ENCODE peak calls at places on chromosomes 12 and 14, in six cellular contexts. One of them, this sample, is unnamed.
A peak's percentile ranks its signal among the peaks of the same experiment; 100 is the strongest.

GRCh38 chr12:132453361-132454133 is 36.4 kb upstream of the FBRSL1 start:
- DNase-seq in mesenchymal stem cell: no peak
- DNase-seq in neuronal stem cell: no peak
- DNase-seq in H1: no peak
- DNase-seq in IMR-90: peak; percentile 44
- DNase-seq in mesendoderm: peak; percentile 43
- DNase-seq in this sample: no peak

GRCh38 chr12:57521475-57522018 is 1.1 kb upstream of the MBD6 start:
- DNase-seq in mesenchymal stem cell: peak; percentile 80
- DNase-seq in neuronal stem cell: peak; percentile 57
- DNase-seq in H1: no peak
- DNase-seq in IMR-90: peak; percentile 61
- DNase-seq in mesendoderm: peak; percentile 85
- DNase-seq in this sample: peak; percentile 82

GRCh38 chr12:9669534-9669933 is at the start of gene CLEC2D:
- DNase-seq in mesenchymal stem cell: no peak
- DNase-seq in neuronal stem cell: no peak
- DNase-seq in H1: no peak
- DNase-seq in IMR-90: no peak
- DNase-seq in mesendoderm: no peak
- DNase-seq in this sample: no peak

GRCh38 chr12:66594688-66595087 is 84.2 kb downstream of the GRIP1 start:
- DNase-seq in mesenchymal stem cell: no peak
- DNase-seq in neuronal stem cell: no peak
- DNase-seq in H1: no peak
- DNase-seq in IMR-90: no peak
- DNase-seq in mesendoderm: no peak
- DNase-seq in this sample: no peak

GRCh38 chr12:120132437-120132836 is 15.9 kb upstream of the RAB35 start:
- DNase-seq in mesenchymal stem cell: no peak
- DNase-seq in neuronal stem cell: no peak
- DNase-seq in H1: no peak
- DNase-seq in IMR-90: no peak
- DNase-seq in mesendoderm: no peak
- DNase-seq in this sample: no peak

GRCh38 chr12:27003421-27004311 is 10.5 kb downstream of the TM7SF3 start:
- DNase-seq in mesenchymal stem cell: no peak
- DNase-seq in neuronal stem cell: no peak
- DNase-seq in H1: no peak
- DNase-seq in IMR-90: no peak
- DNase-seq in mesendoderm: no peak
- DNase-seq in this sample: no peak

GRCh38 chr12:65779091-65779642 is 45.1 kb upstream of the HMGA2 start:
- DNase-seq in mesenchymal stem cell: peak; percentile 34
- DNase-seq in neuronal stem cell: peak; percentile 12
- DNase-seq in H1: no peak
- DNase-seq in IMR-90: peak; percentile 61
- DNase-seq in mesendoderm: peak; percentile 88
- DNase-seq in this sample: no peak

GRCh38 chr14:66359500-66359899 is 126.7 kb upstream of the CCDC196 start:
- DNase-seq in mesenchymal stem cell: peak; percentile 62
- DNase-seq in neuronal stem cell: peak; percentile 66
- DNase-seq in H1: no peak
- DNase-seq in IMR-90: peak; percentile 64
- DNase-seq in mesendoderm: peak; percentile 75
- DNase-seq in this sample: no peak

GRCh38 chr12:103841690-103842584 is 903 bp upstream of the NT5DC3 start:
- DNase-seq in mesenchymal stem cell: peak; percentile 85
- DNase-seq in neuronal stem cell: peak; percentile 44
- DNase-seq in H1: peak; percentile 7
- DNase-seq in IMR-90: peak; percentile 76
- DNase-seq in mesendoderm: peak; percentile 79
- DNase-seq in this sample: peak; percentile 90

GRCh38 chr12:132414634-132415340 is 75.2 kb upstream of the FBRSL1 start:
- DNase-seq in mesenchymal stem cell: peak; percentile 60
- DNase-seq in neuronal stem cell: peak; percentile 75
- DNase-seq in H1: no peak
- DNase-seq in IMR-90: peak; percentile 59
- DNase-seq in mesendoderm: peak; percentile 74
- DNase-seq in this sample: peak; percentile 89

GRCh38 chr14:20441466-20441865 is 5.5 kb upstream of the KLHL33 start:
- DNase-seq in mesenchymal stem cell: no peak
- DNase-seq in neuronal stem cell: no peak
- DNase-seq in H1: no peak
- DNase-seq in IMR-90: no peak
- DNase-seq in mesendoderm: no peak
- DNase-seq in this sample: no peak

GRCh38 chr12:21634245-21634644 is 23.4 kb downstream of the LDHB start:
- DNase-seq in mesenchymal stem cell: no peak
- DNase-seq in neuronal stem cell: no peak
- DNase-seq in H1: no peak
- DNase-seq in IMR-90: no peak
- DNase-seq in mesendoderm: no peak
- DNase-seq in this sample: no peak

GRCh38 chr12:25155031-25155576 is 39.9 kb downstream of the DNAI7 start:
- DNase-seq in mesenchymal stem cell: peak; percentile 59
- DNase-seq in neuronal stem cell: peak; percentile 6
- DNase-seq in H1: no peak
- DNase-seq in IMR-90: peak; percentile 87
- DNase-seq in mesendoderm: peak; percentile 34
- DNase-seq in this sample: no peak

GRCh38 chr14:99734406-99735051 is 50.4 kb downstream of the CYP46A1 start:
- DNase-seq in mesenchymal stem cell: no peak
- DNase-seq in neuronal stem cell: no peak
- DNase-seq in H1: no peak
- DNase-seq in IMR-90: no peak
- DNase-seq in mesendoderm: no peak
- DNase-seq in this sample: peak; percentile 27

GRCh38 chr12:1936406-1937320 is 18.2 kb upstream of the CACNA2D4 start:
- DNase-seq in mesenchymal stem cell: peak; percentile 38
- DNase-seq in neuronal stem cell: no peak
- DNase-seq in H1: no peak
- DNase-seq in IMR-90: peak; percentile 82
- DNase-seq in mesendoderm: no peak
- DNase-seq in this sample: peak; percentile 22

GRCh38 chr12:106981781-106982180 is 5.2 kb downstream of the MTERF2 start:
- DNase-seq in mesenchymal stem cell: no peak
- DNase-seq in neuronal stem cell: no peak
- DNase-seq in H1: no peak
- DNase-seq in IMR-90: peak; percentile 34
- DNase-seq in mesendoderm: no peak
- DNase-seq in this sample: no peak

GRCh38 chr14:69259531-69260245 is at the start of gene GALNT16:
- DNase-seq in mesenchymal stem cell: peak; percentile 51
- DNase-seq in neuronal stem cell: peak; percentile 54
- DNase-seq in H1: no peak
- DNase-seq in IMR-90: peak; percentile 12
- DNase-seq in mesendoderm: peak; percentile 66
- DNase-seq in this sample: peak; percentile 67

GRCh38 chr12:4274396-4274959 is 916 bp downstream of the CCND2 start:
- DNase-seq in mesenchymal stem cell: peak; percentile 19
- DNase-seq in neuronal stem cell: no peak
- DNase-seq in H1: no peak
- DNase-seq in IMR-90: no peak
- DNase-seq in mesendoderm: no peak
- DNase-seq in this sample: peak; percentile 40

GRCh38 chr12:27549231-27549800 is 25.3 kb downstream of the PPFIBP1 start:
- DNase-seq in mesenchymal stem cell: peak; percentile 80
- DNase-seq in neuronal stem cell: no peak
- DNase-seq in H1: no peak
- DNase-seq in IMR-90: peak; percentile 87
- DNase-seq in mesendoderm: no peak
- DNase-seq in this sample: no peak

GRCh38 chr14:63673882-63674497 is 32.3 kb upstream of the WDR89 start:
- DNase-seq in mesenchymal stem cell: no peak
- DNase-seq in neuronal stem cell: no peak
- DNase-seq in H1: no peak
- DNase-seq in IMR-90: no peak
- DNase-seq in mesendoderm: peak; percentile 28
- DNase-seq in this sample: no peak

GRCh38 chr12:69908208-69908607 is 83.2 kb downstream of the MYRFL start:
- DNase-seq in mesenchymal stem cell: peak; percentile 48
- DNase-seq in neuronal stem cell: no peak
- DNase-seq in H1: no peak
- DNase-seq in IMR-90: no peak
- DNase-seq in mesendoderm: no peak
- DNase-seq in this sample: no peak

GRCh38 chr12:88305491-88305890 is 163.4 kb downstream of the TMTC3 start:
- DNase-seq in mesenchymal stem cell: no peak
- DNase-seq in neuronal stem cell: no peak
- DNase-seq in H1: no peak
- DNase-seq in IMR-90: no peak
- DNase-seq in mesendoderm: no peak
- DNase-seq in this sample: no peak

GRCh38 chr12:119668315-119668651 is 350 bp downstream of the PRKAB1 start:
- DNase-seq in mesenchymal stem cell: no peak
- DNase-seq in neuronal stem cell: no peak
- DNase-seq in H1: no peak
- DNase-seq in IMR-90: peak; percentile 8
- DNase-seq in mesendoderm: no peak
- DNase-seq in this sample: no peak

GRCh38 chr12:52210186-52210924 is 18.5 kb upstream of the KRT80 start:
- DNase-seq in mesenchymal stem cell: peak; percentile 60
- DNase-seq in neuronal stem cell: no peak
- DNase-seq in H1: no peak
- DNase-seq in IMR-90: peak; percentile 56
- DNase-seq in mesendoderm: no peak
- DNase-seq in this sample: no peak

GRCh38 chr12:59046763-59047534 is 126.6 kb upstream of the LRIG3 start:
- DNase-seq in mesenchymal stem cell: no peak
- DNase-seq in neuronal stem cell: no peak
- DNase-seq in H1: no peak
- DNase-seq in IMR-90: no peak
- DNase-seq in mesendoderm: no peak
- DNase-seq in this sample: no peak

DNA sequence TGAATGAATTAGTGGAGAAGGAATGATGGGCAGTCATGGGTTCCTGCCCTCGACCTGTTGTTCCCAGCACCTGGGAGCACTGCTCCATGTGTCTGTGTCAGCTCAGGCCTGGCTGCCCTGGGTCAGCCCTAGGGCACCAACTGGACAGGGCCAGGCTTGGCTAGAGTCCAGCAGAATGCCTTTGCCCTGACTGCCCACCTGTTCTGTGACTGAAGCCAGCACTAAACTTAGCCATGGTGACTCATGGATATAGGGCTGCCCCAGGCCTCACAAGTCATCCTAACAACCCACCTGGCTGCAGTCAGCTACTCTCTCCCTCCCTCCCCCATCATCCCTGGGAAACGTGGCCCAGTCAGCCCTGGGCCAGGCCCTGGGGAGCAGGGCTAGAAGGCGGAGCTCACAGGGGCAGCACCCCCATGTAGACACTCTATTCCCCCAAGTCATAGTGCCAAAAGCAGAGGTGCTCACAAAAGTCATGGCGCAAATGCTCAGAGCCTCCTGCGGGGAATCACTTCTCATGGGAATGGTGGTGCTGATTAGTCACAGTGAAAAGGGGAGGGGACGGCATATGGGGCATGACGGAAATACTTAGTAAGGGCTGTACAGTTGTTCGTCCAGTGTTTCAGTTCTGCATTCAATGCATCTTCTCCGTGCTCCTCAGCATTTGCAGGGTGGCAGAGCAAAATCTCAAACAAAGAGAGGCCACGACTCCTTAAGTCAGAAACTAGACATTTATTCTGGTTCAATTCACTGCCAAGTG is 52.0 kb upstream of the NTF3 start:
- DNase-seq in mesenchymal stem cell: no peak
- DNase-seq in neuronal stem cell: no peak
- DNase-seq in H1: no peak
- DNase-seq in IMR-90: no peak
- DNase-seq in mesendoderm: no peak
- DNase-seq in this sample: no peak
- H2BK15ac ChIP-seq in mesenchymal stem cell: no peak overlapping the region
- H2BK15ac ChIP-seq in neuronal stem cell: no peak overlapping the region
- H2BK15ac ChIP-seq in H1: no peak overlapping the region
- H2BK15ac ChIP-seq in IMR-90: no peak overlapping the region
- H2BK15ac ChIP-seq in mesendoderm: no peak overlapping the region
- H2BK15ac ChIP-seq in this sample: no peak overlapping the region

GRCh38 chr12:76117751-76118150 is 33.3 kb upstream of the NAP1L1 start:
- DNase-seq in mesenchymal stem cell: no peak
- DNase-seq in neuronal stem cell: no peak
- DNase-seq in H1: no peak
- DNase-seq in IMR-90: no peak
- DNase-seq in mesendoderm: no peak
- DNase-seq in this sample: no peak

GRCh38 chr12:76124456-76124855 is 40.0 kb upstream of the NAP1L1 start:
- DNase-seq in mesenchymal stem cell: no peak
- DNase-seq in neuronal stem cell: no peak
- DNase-seq in H1: no peak
- DNase-seq in IMR-90: no peak
- DNase-seq in mesendoderm: no peak
- DNase-seq in this sample: no peak

GRCh38 chr12:76127588-76127987 is 43.1 kb upstream of the NAP1L1 start:
- DNase-seq in mesenchymal stem cell: no peak
- DNase-seq in neuronal stem cell: no peak
- DNase-seq in H1: no peak
- DNase-seq in IMR-90: no peak
- DNase-seq in mesendoderm: no peak
- DNase-seq in this sample: no peak

GRCh38 chr12:76119887-76120286 is 35.4 kb upstream of the NAP1L1 start:
- DNase-seq in mesenchymal stem cell: no peak
- DNase-seq in neuronal stem cell: no peak
- DNase-seq in H1: no peak
- DNase-seq in IMR-90: no peak
- DNase-seq in mesendoderm: no peak
- DNase-seq in this sample: no peak

GRCh38 chr12:76123301-76124212 is 39.1 kb upstream of the NAP1L1 start:
- DNase-seq in mesenchymal stem cell: peak; percentile 40
- DNase-seq in neuronal stem cell: no peak
- DNase-seq in H1: no peak
- DNase-seq in IMR-90: peak; percentile 64
- DNase-seq in mesendoderm: no peak
- DNase-seq in this sample: no peak
- H3K23ac ChIP-seq in mesenchymal stem cell: no peak overlapping the region
- H3K23ac ChIP-seq in neuronal stem cell: no peak overlapping the region
- H3K23ac ChIP-seq in H1: no peak overlapping the region
- H3K23ac ChIP-seq in IMR-90: peak overlapping the region; percentile 83
- H3K23ac ChIP-seq in mesendoderm: no peak overlapping the region
- H3K23ac ChIP-seq in this sample: no peak overlapping the region

DNA sequence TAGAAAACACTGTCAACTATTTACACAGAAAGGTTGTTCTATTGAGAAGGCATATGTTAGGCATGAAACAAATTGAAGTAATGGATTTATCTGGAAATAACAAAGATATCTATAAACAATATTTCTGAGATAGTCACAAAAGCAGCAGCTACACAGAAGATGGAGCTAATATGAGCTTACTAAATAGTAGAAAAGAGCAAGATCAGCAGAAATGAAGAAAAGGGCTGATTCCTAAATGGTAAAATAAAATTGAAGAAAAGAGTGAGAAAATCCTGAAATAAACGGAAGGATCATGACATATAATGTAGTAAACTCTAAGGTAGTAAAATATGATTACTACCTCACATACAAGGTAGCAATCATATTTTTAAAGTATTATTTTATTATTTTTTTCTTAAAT is 1263.9 kb downstream of the FSCB start:
- DNase-seq in mesenchymal stem cell: no peak
- DNase-seq in neuronal stem cell: no peak
- DNase-seq in H1: no peak
- DNase-seq in IMR-90: no peak
- DNase-seq in mesendoderm: no peak
- DNase-seq in this sample: no peak
- H3K4me2 ChIP-seq in mesenchymal stem cell: no peak overlapping the region
- H3K4me2 ChIP-seq in neuronal stem cell: no peak overlapping the region
- H3K4me2 ChIP-seq in H1: no peak overlapping the region
- H3K4me2 ChIP-seq in IMR-90: no peak overlapping the region
- H3K4me2 ChIP-seq in mesendoderm: no peak overlapping the region
- H3K4me2 ChIP-seq in this sample: no peak overlapping the region

GRCh38 chr12:92404921-92405320 is 259.3 kb upstream of the BTG1 start:
- DNase-seq in mesenchymal stem cell: no peak
- DNase-seq in neuronal stem cell: no peak
- DNase-seq in H1: no peak
- DNase-seq in IMR-90: no peak
- DNase-seq in mesendoderm: no peak
- DNase-seq in this sample: no peak
- H2BK15ac ChIP-seq in mesenchymal stem cell: no peak overlapping the region
- H2BK15ac ChIP-seq in neuronal stem cell: no peak overlapping the region
- H2BK15ac ChIP-seq in H1: no peak overlapping the region
- H2BK15ac ChIP-seq in IMR-90: no peak overlapping the region
- H2BK15ac ChIP-seq in mesendoderm: no peak overlapping the region
- H2BK15ac ChIP-seq in this sample: no peak overlapping the region

This sample was measured in H9.